ENCODE peak calls at places on chromosomes 2 and 18, in six cellular contexts. P is naive thymus-derived CD4-positive, alpha-beta T cell; E is AG09319; J is EL; K is uterus; T is ELR. W is an unnamed sample.

GRCh38 chr18:45526120-45526841 is 89.0 kb upstream of the SLC14A2 start:
- DNase-seq in P (no peak), E (no peak), J (no peak), K (peak; percentile 28), T (no peak), W (no peak)

GRCh38 chr2:69138793-69139510 is 126.0 kb downstream of the ANTXR1 start:
- DNase-seq in P (no peak), E (no peak), J (peak; percentile 89), K (peak; percentile 76), T (peak; percentile 94), W (peak; percentile 78)

GRCh38 chr2:57177176-57177575 is 869.4 kb upstream of the VRK2 start:
- DNase-seq in P (no peak), E (no peak), J (no peak), K (no peak), T (no peak), W (no peak)

GRCh38 chr2:160417745-160418397 is 75.7 kb downstream of the RBMS1 start:
- DNase-seq in P (peak; percentile 54), E (no peak), J (peak; percentile 87), K (no peak), T (peak; percentile 88), W (peak; percentile 45)

GRCh38 chr18:61949946-61950345 is 57.1 kb upstream of the RNF152 start:
- DNase-seq in P (no peak), E (no peak), J (peak; percentile 76), K (peak; percentile 63), T (peak; percentile 81), W (peak; percentile 13)

GRCh38 chr2:240564191-240564570 is 4.0 kb downstream of the DUSP28 start:
- DNase-seq in P (no peak), E (no peak), J (no peak), K (peak; percentile 9), T (no peak), W (no peak)

GRCh38 chr2:218876562-218877219 is 4.0 kb upstream of the WNT10A start:
- DNase-seq in P (peak; percentile 74), E (peak; percentile 31), J (peak; percentile 64), K (peak; percentile 49), T (peak; percentile 65), W (peak; percentile 84)

GRCh38 chr2:37361416-37361815 is 17.0 kb downstream of the QPCT start:
- DNase-seq in P (no peak), E (no peak), J (no peak), K (no peak), T (no peak), W (no peak)

GRCh38 chr2:85577386-85578242 is at the start of gene VAMP8:
- DNase-seq in P (peak; percentile 43), E (no peak), J (no peak), K (no peak), T (no peak), W (no peak)

GRCh38 chr2:134252092-134252775 is 1.6 kb upstream of the MGAT5 start:
- DNase-seq in P (no peak), E (no peak), J (peak; percentile 79), K (no peak), T (peak; percentile 80), W (peak; percentile 13)

GRCh38 chr2:60174146-60174545 is 379.3 kb downstream of the BCL11A start:
- DNase-seq in P (no peak), E (no peak), J (no peak), K (no peak), T (no peak), W (no peak)

GRCh38 chr18:13185675-13186198 is 32.8 kb upstream of the LDLRAD4 start:
- DNase-seq in P (no peak), E (no peak), J (no peak), K (no peak), T (no peak), W (no peak)

GRCh38 chr2:173146590-173146989 is 70.9 kb downstream of the MAP3K20 start:
- DNase-seq in P (no peak), E (no peak), J (peak; percentile 31), K (no peak), T (peak; percentile 61), W (no peak)

GRCh38 chr2:100011272-100011711 is 131.1 kb downstream of the AFF3 start:
- DNase-seq in P (no peak), E (peak; percentile 86), J (peak; percentile 91), K (no peak), T (peak; percentile 80), W (peak; percentile 78)

GRCh38 chr2:135821190-135821589 is 15.8 kb downstream of the LCT start:
- DNase-seq in P (no peak), E (no peak), J (no peak), K (no peak), T (no peak), W (no peak)

GRCh38 chr2:39704540-39704939 is 38.8 kb downstream of the TMEM178A start:
- DNase-seq in P (no peak), E (no peak), J (no peak), K (no peak), T (no peak), W (no peak)

GRCh38 chr2:108139521-108139920 is 100.2 kb upstream of the SULT1C3 start:
- DNase-seq in P (no peak), E (no peak), J (peak; percentile 4), K (no peak), T (peak; percentile 39), W (peak; percentile 3)

GRCh38 chr18:14174706-14175085 is 42.5 kb upstream of the ZNF519 start:
- DNase-seq in P (no peak), E (no peak), J (no peak), K (no peak), T (no peak), W (no peak)

GRCh38 chr2:70703900-70704549 is 64.0 kb downstream of the ADD2 start:
- DNase-seq in P (no peak), E (no peak), J (peak; percentile 23), K (no peak), T (no peak), W (peak; percentile 83)

GRCh38 chr18:75340206-75340605 is 87.3 kb downstream of the SMIM21 start:
- DNase-seq in P (no peak), E (no peak), J (no peak), K (no peak), T (no peak), W (no peak)

GRCh38 chr2:25590921-25591505 is 82.4 kb downstream of the DTNB start:
- DNase-seq in P (no peak), E (no peak), J (no peak), K (no peak), T (no peak), W (no peak)

GRCh38 chr18:45059695-45060094 is 379.0 kb downstream of the SETBP1 start:
- DNase-seq in P (no peak), E (no peak), J (peak; percentile 77), K (no peak), T (peak; percentile 58), W (peak; percentile 60)

GRCh38 chr2:109063326-109063670 is 65.7 kb upstream of the SH3RF3 start:
- DNase-seq in P (peak; percentile 17), E (no peak), J (no peak), K (no peak), T (no peak), W (no peak)

GRCh38 chr18:13614318-13614643 is 112.1 kb downstream of the FAM210A start:
- DNase-seq in P (no peak), E (no peak), J (no peak), K (no peak), T (no peak), W (no peak)

GRCh38 chr2:218733615-218734021 is 23.0 kb downstream of the TTLL4 start:
- DNase-seq in P (no peak), E (no peak), J (peak; percentile 71), K (no peak), T (peak; percentile 82), W (peak; percentile 51)

GRCh38 chr2:172821370-172822338 is 86.0 kb downstream of the RAPGEF4 start:
- DNase-seq in P (no peak), E (no peak), J (no peak), K (peak; percentile 25), T (no peak), W (no peak)

GRCh38 chr18:79302120-79302519 is 93.6 kb upstream of the NFATC1 start:
- DNase-seq in P (no peak), E (no peak), J (no peak), K (peak; percentile 19), T (no peak), W (no peak)

GRCh38 chr2:158539176-158539895 is 82.6 kb downstream of the PKP4 start:
- DNase-seq in P (no peak), E (peak; percentile 38), J (peak; percentile 78), K (no peak), T (peak; percentile 87), W (peak; percentile 34)

GRCh38 chr2:172335731-172336130 is 91.7 kb upstream of the ITGA6 start:
- DNase-seq in P (no peak), E (no peak), J (no peak), K (no peak), T (no peak), W (no peak)

GRCh38 chr2:235171511-235172130 is 219.8 kb downstream of the SH3BP4 start:
- DNase-seq in P (no peak), E (peak; percentile 40), J (peak; percentile 85), K (no peak), T (peak; percentile 89), W (peak; percentile 73)

GRCh38 chr18:34493566-34494358 is 216.3 kb upstream of the DTNA start:
- DNase-seq in P (no peak), E (no peak), J (peak; percentile 3), K (no peak), T (no peak), W (peak; percentile 44)

GRCh38 chr2:218180728-218181127 is 14.0 kb upstream of the CXCR1 start:
- DNase-seq in P (no peak), E (no peak), J (no peak), K (no peak), T (no peak), W (no peak)

GRCh38 chr18:36830141-36830495 is 1.2 kb downstream of the KIAA1328 start:
- DNase-seq in P (no peak), E (no peak), J (no peak), K (no peak), T (no peak), W (no peak)

GRCh38 chr2:109355192-109355843 is 226.3 kb downstream of the SH3RF3 start:
- DNase-seq in P (no peak), E (no peak), J (no peak), K (no peak), T (no peak), W (no peak)

W was measured in GM03348.